ENCODE peak calls at places on chromosome 19, in ten cellular contexts. C is tibial nerve, D is fibroblast of villous mesenchyme, A is fibroblast of mammary gland, W is IMR-90, Q is heart left ventricle, U is left lung, H is mucosa of descending colon, E is AG04450, K is foreskin fibroblast. T is an unnamed sample.

GRCh38 chr19:19570561-19570960 is 32.5 kb downstream of the CILP2 start:
- DNase-seq in E (no peak), A (no peak), C (no peak), W (no peak), D (no peak), U (no peak), K (no peak), H (no peak), Q (no peak), T (no peak)

GRCh38 chr19:41426952-41427646 is at the start of gene B3GNT8:
- DNase-seq in C (peak; percentile 71), A (peak; percentile 51), W (peak; percentile 34), K (peak; percentile 90), D (peak; percentile 75), U (peak; percentile 99), Q (peak; percentile 93), E (peak; percentile 11), H (peak; percentile 92), T (peak; percentile 86)

GRCh38 chr19:48249502-48250014 is 6.2 kb downstream of the CARD8 start:
- DNase-seq in U (no peak), A (no peak), Q (peak; percentile 52), D (no peak), K (no peak), E (no peak), H (peak; percentile 56), W (no peak), C (peak; percentile 40), T (peak; percentile 53)

GRCh38 chr19:45528744-45529453 is 21.6 kb downstream of the VASP start:
- DNase-seq in E (no peak), W (no peak), A (peak; percentile 27), Q (peak; percentile 43), C (no peak), H (peak; percentile 83), K (peak; percentile 63), D (no peak), U (peak; percentile 82), T (no peak)

GRCh38 chr19:51125421-51126075 is 842 bp downstream of the SIGLEC9 start:
- DNase-seq in U (peak; percentile 81), D (no peak), H (no peak), E (no peak), W (no peak), C (no peak), K (no peak), A (no peak), Q (no peak), T (no peak)

GRCh38 chr19:45306522-45307027 is 16.1 kb downstream of the CKM start:
- DNase-seq in U (no peak), Q (peak; percentile 35), E (no peak), C (no peak), H (no peak), A (no peak), K (no peak), D (no peak), W (no peak), T (no peak)

GRCh38 chr19:38839816-38840582 is 8.4 kb upstream of the ECH1 start:
- DNase-seq in Q (no peak), W (peak; percentile 40), E (no peak), D (no peak), U (no peak), H (no peak), A (no peak), C (no peak), K (no peak), T (no peak)

GRCh38 chr19:29671393-29672076 is 6.3 kb downstream of the PLEKHF1 start:
- DNase-seq in U (peak; percentile 81), K (peak; percentile 27), A (peak; percentile 66), E (no peak), W (no peak), C (no peak), D (no peak), H (peak; percentile 52), Q (peak; percentile 67), T (peak; percentile 79)

GRCh38 chr19:33621811-33622504 is at the start of gene CHST8:
- DNase-seq in U (no peak), W (no peak), A (peak; percentile 6), Q (peak; percentile 51), C (no peak), K (peak; percentile 52), H (peak; percentile 52), D (peak; percentile 8), E (no peak), T (no peak)

GRCh38 chr19:27796540-27796939 is 1416.4 kb downstream of the UQCRFS1 start:
- DNase-seq in C (no peak), A (no peak), W (no peak), D (no peak), Q (no peak), K (no peak), U (no peak), H (no peak), E (no peak), T (no peak)

GRCh38 chr19:33438987-33439781 is 65.7 kb downstream of the CEBPG start:
- DNase-seq in U (peak; percentile 68), C (no peak), H (no peak), W (no peak), E (no peak), K (no peak), Q (peak; percentile 15), D (no peak), A (no peak), T (no peak)

GRCh38 chr19:1764293-1764683 is 11.0 kb downstream of the ONECUT3 start:
- DNase-seq in H (no peak), Q (no peak), C (no peak), K (no peak), A (no peak), W (no peak), D (no peak), E (no peak), U (no peak), T (no peak)

GRCh38 chr19:45693168-45693788 is 812 bp downstream of the QPCTL start:
- DNase-seq in A (peak; percentile 67), W (peak; percentile 57), H (peak; percentile 92), Q (peak; percentile 82), C (peak; percentile 85), K (peak; percentile 89), E (no peak), D (peak; percentile 69), U (peak; percentile 93), T (peak; percentile 82)

GRCh38 chr19:18417250-18418033 is 1.8 kb upstream of the SSBP4 start:
- DNase-seq in K (peak; percentile 93), H (peak; percentile 58), Q (peak; percentile 94), D (peak; percentile 90), A (peak; percentile 69), E (no peak), W (peak; percentile 73), C (no peak), U (peak; percentile 95), T (peak; percentile 82)

GRCh38 chr19:30388327-30388726 is 16.1 kb downstream of the ZNF536 start:
- DNase-seq in W (no peak), H (no peak), A (no peak), D (no peak), U (no peak), C (no peak), E (no peak), K (no peak), Q (no peak), T (no peak)

GRCh38 chr19:18663940-18664530 is 19.4 kb upstream of the CRTC1 start:
- DNase-seq in D (no peak), U (no peak), A (no peak), Q (no peak), K (no peak), H (no peak), E (no peak), C (no peak), W (no peak), T (no peak)

GRCh38 chr19:48636859-48637448 is at the start of gene DBP:
- DNase-seq in Q (peak; percentile 73), E (no peak), C (no peak), W (no peak), A (no peak), H (no peak), D (no peak), K (peak; percentile 63), U (peak; percentile 86), T (no peak)

GRCh38 chr19:29293736-29294342 is 80.9 kb upstream of the UQCRFS1 start:
- DNase-seq in Q (no peak), K (no peak), C (no peak), D (no peak), A (no peak), E (no peak), W (no peak), H (no peak), U (no peak), T (no peak)

GRCh38 chr19:10061717-10062310 is 24.3 kb upstream of the SHFL start:
- DNase-seq in K (no peak), W (no peak), Q (no peak), U (no peak), E (no peak), A (no peak), D (peak; percentile 7), H (no peak), C (no peak), T (no peak)

GRCh38 chr19:55212447-55212846 is 3.1 kb upstream of the PTPRH start:
- DNase-seq in U (no peak), Q (no peak), E (no peak), W (no peak), D (no peak), C (no peak), H (peak; percentile 76), K (no peak), A (no peak), T (peak; percentile 49)

GRCh38 chr19:10952809-10953208 is 8.0 kb upstream of the SMARCA4 start:
- DNase-seq in U (no peak), A (no peak), K (no peak), W (no peak), D (no peak), Q (no peak), C (no peak), E (no peak), H (peak; percentile 90), T (no peak)

GRCh38 chr19:14689598-14690503 is at the start of gene ZNF333:
- DNase-seq in A (peak; percentile 86), K (peak; percentile 94), C (peak; percentile 96), U (peak; percentile 99), D (peak; percentile 90), E (peak; percentile 77), W (peak; percentile 83), H (peak; percentile 100), Q (peak; percentile 97), T (peak; percentile 98)
- TF ChIP-seq CTCF in A (no peak), K (no peak), C (no peak), U (no peak), D (no peak), E (no peak), W (no peak), H (no peak), Q (no peak), T (no peak)

GRCh38 chr19:37719111-37719926 is at the start of gene ZNF607:
- DNase-seq in C (peak; percentile 61), A (peak; percentile 88), W (peak; percentile 84), H (peak; percentile 93), K (peak; percentile 96), D (peak; percentile 89), U (peak; percentile 94), Q (peak; percentile 94), E (peak; percentile 75), T (peak; percentile 95)
- TF ChIP-seq CTCF in C (peak; percentile 42), A (peak; percentile 61), W (peak; percentile 53), H (peak; percentile 52), K (peak; percentile 71), D (peak; percentile 72), U (peak; percentile 65), Q (peak; percentile 82), E (peak; percentile 67), T (peak; percentile 59)

GRCh38 chr19:5806905-5807304 is 2.0 kb downstream of the NRTN start:
- DNase-seq in H (no peak), A (no peak), E (no peak), C (no peak), K (no peak), D (no peak), U (no peak), Q (no peak), W (no peak), T (no peak)
- TF ChIP-seq CTCF in H (no peak), A (no peak), E (no peak), C (no peak), K (no peak), D (no peak), U (no peak), Q (no peak), W (no peak), T (no peak)

GRCh38 chr19:23758187-23759074 is at the start of gene ZNF681:
- DNase-seq in K (peak; percentile 86), A (peak; percentile 89), W (peak; percentile 83), D (peak; percentile 83), C (peak; percentile 81), E (peak; percentile 61), U (peak; percentile 90), Q (peak; percentile 94), H (peak; percentile 92), T (peak; percentile 75)
- TF ChIP-seq CTCF in K (no peak), A (no peak), W (no peak), D (peak; percentile 20), C (no peak), E (no peak), U (peak; percentile 20), Q (peak; percentile 3), H (no peak), T (no peak)